ENCODE peak calls at places on chromosomes 2 and 18, in eight cellular contexts. J, I, V, R, A, Q, H and T are unnamed samples.

GRCh38 chr18:23166863-23167531 is 31.7 kb downstream of the CABLES1 start:
- DNase-seq in J (no peak), I (no peak), V (no peak), R (no peak), A (peak; percentile 50), Q (no peak), H (no peak), T (no peak)

GRCh38 chr2:84271987-84272386 is 187.1 kb downstream of the SUCLG1 start:
- DNase-seq in J (no peak), I (no peak), V (no peak), R (no peak), A (no peak), Q (no peak), H (no peak), T (no peak)

GRCh38 chr2:159042115-159042850 is 73.8 kb downstream of the TANC1 start:
- DNase-seq in J (no peak), I (no peak), V (no peak), R (no peak), A (no peak), Q (no peak), H (no peak), T (no peak)

GRCh38 chr18:12520442-12520992 is 112.8 kb downstream of the PRELID3A start:
- DNase-seq in J (peak; percentile 61), I (no peak), V (no peak), R (no peak), A (no peak), Q (no peak), H (no peak), T (no peak)

GRCh38 chr2:198135481-198135934 is 331.1 kb downstream of the PLCL1 start:
- DNase-seq in J (peak; percentile 58), I (no peak), V (no peak), R (no peak), A (no peak), Q (no peak), H (no peak), T (no peak)

GRCh38 chr2:45821558-45822271 is 170.2 kb downstream of the PRKCE start:
- DNase-seq in J (no peak), I (no peak), V (no peak), R (no peak), A (no peak), Q (peak; percentile 50), H (no peak), T (no peak)

GRCh38 chr2:225820828-225821227 is 421.3 kb downstream of the NYAP2 start:
- DNase-seq in J (no peak), I (no peak), V (no peak), R (no peak), A (no peak), Q (no peak), H (no peak), T (no peak)

GRCh38 chr2:220075835-220076234 is 448.4 kb downstream of the SLC4A3 start:
- DNase-seq in J (no peak), I (no peak), V (no peak), R (no peak), A (no peak), Q (no peak), H (no peak), T (no peak)

GRCh38 chr2:133123912-133124311 is 444.4 kb downstream of the NCKAP5 start:
- DNase-seq in J (no peak), I (no peak), V (no peak), R (no peak), A (no peak), Q (no peak), H (no peak), T (no peak)

GRCh38 chr2:2057125-2057721 is 273.9 kb downstream of the MYT1L start:
- DNase-seq in J (peak; percentile 74), I (peak; percentile 63), V (peak; percentile 69), R (no peak), A (peak; percentile 1), Q (peak; percentile 52), H (peak; percentile 75), T (peak; percentile 27)

GRCh38 chr2:143968860-143969259 is 551.1 kb downstream of the ZEB2 start:
- DNase-seq in J (peak; percentile 39), I (no peak), V (no peak), R (no peak), A (no peak), Q (no peak), H (no peak), T (no peak)

GRCh38 chr18:78420116-78420515 is 559.5 kb upstream of the SALL3 start:
- DNase-seq in J (no peak), I (no peak), V (no peak), R (no peak), A (no peak), Q (no peak), H (no peak), T (no peak)

GRCh38 chr2:11744631-11745394 is 1.6 kb upstream of the LPIN1 start:
- DNase-seq in J (peak; percentile 80), I (peak; percentile 65), V (no peak), R (peak; percentile 18), A (peak; percentile 37), Q (no peak), H (peak; percentile 86), T (no peak)